ENCODE peak calls at places on chromosomes 2 and 18, in four cellular contexts. N is IMR-90, A is trophoblast cell, W is neuronal stem cell. R is an unnamed sample.

GRCh38 chr2:204487447-204488229 is 57.6 kb upstream of the PARD3B start:
- DNase-seq in W (no peak), N (peak; percentile 93), A (no peak), R (no peak)

GRCh38 chr2:5076599-5076998 is 615.6 kb upstream of the SOX11 start:
- DNase-seq in W (no peak), A (no peak), N (no peak), R (peak; percentile 56)

GRCh38 chr2:216936954-216937357 is 77.1 kb upstream of the TNP1 start:
- DNase-seq in A (no peak), W (no peak), N (no peak), R (no peak)

GRCh38 chr18:22164337-22165048 is 4.9 kb upstream of the GATA6 start:
- DNase-seq in W (no peak), N (no peak), A (no peak), R (no peak)

GRCh38 chr2:41942278-41942677 is 105.5 kb upstream of the PKDCC start:
- DNase-seq in A (no peak), N (no peak), W (no peak), R (no peak)

GRCh38 chr2:230925879-230926765 is 1.1 kb upstream of the GPR55 start:
- DNase-seq in A (no peak), W (no peak), N (no peak), R (peak; percentile 46)

GRCh38 chr2:167430447-167430846 is 542.2 kb downstream of the XIRP2 start:
- DNase-seq in A (no peak), W (no peak), N (no peak), R (no peak)

GRCh38 chr2:240440251-240440650 is 4.8 kb downstream of the GPC1 start:
- DNase-seq in W (no peak), A (no peak), N (no peak), R (no peak)

GRCh38 chr2:226187601-226188000 is 612.0 kb downstream of the IRS1 start:
- DNase-seq in W (no peak), A (no peak), N (peak; percentile 95), R (no peak)

GRCh38 chr2:240205348-240205747 is 64.9 kb upstream of the OTOS start:
- DNase-seq in N (peak; percentile 77), A (peak; percentile 20), W (no peak), R (peak; percentile 46)

GRCh38 chr2:150097891-150098595 is 389.4 kb downstream of the RND3 start:
- DNase-seq in A (peak; percentile 28), W (no peak), N (peak; percentile 59), R (no peak)

GRCh38 chr2:67259581-67260347 is 137.4 kb upstream of the ETAA1 start:
- DNase-seq in A (peak; percentile 3), W (no peak), N (peak; percentile 94), R (no peak)

GRCh38 chr18:361941-362913 is 94.4 kb upstream of the THOC1 start:
- DNase-seq in W (no peak), N (peak; percentile 81), A (peak; percentile 91), R (peak; percentile 31)

GRCh38 chr2:31386648-31387047 is 27.9 kb downstream of the XDH start:
- DNase-seq in A (no peak), N (no peak), W (peak; percentile 12), R (peak; percentile 55)

GRCh38 chr2:206457188-206457634 is 13.9 kb downstream of the ADAM23 start:
- DNase-seq in A (peak; percentile 17), N (no peak), W (no peak), R (no peak)

GRCh38 chr2:224552771-224553170 is 32.4 kb downstream of the CUL3 start:
- DNase-seq in W (no peak), A (peak; percentile 69), N (no peak), R (no peak)

GRCh38 chr18:23069481-23069880 is 65.8 kb upstream of the CABLES1 start:
- DNase-seq in W (no peak), A (no peak), N (no peak), R (no peak)

GRCh38 chr2:9741110-9741509 is 102.2 kb upstream of the TAF1B start:
- DNase-seq in W (no peak), N (no peak), A (no peak), R (no peak)

GRCh38 chr18:57447154-57447621 is 12.0 kb downstream of the ONECUT2 start:
- DNase-seq in N (peak; percentile 18), W (peak; percentile 85), A (peak; percentile 48), R (peak; percentile 84)

GRCh38 chr2:152571035-152571766 is 146.1 kb downstream of the PRPF40A start:
- DNase-seq in A (no peak), W (no peak), N (peak; percentile 54), R (no peak)

GRCh38 chr2:109736177-109736827 is 57.8 kb upstream of the RGPD5 start:
- DNase-seq in W (peak; percentile 36), N (peak; percentile 65), A (peak; percentile 78), R (peak; percentile 55)

GRCh38 chr2:1020206-1020605 is 69.6 kb downstream of the SNTG2 start:
- DNase-seq in A (no peak), N (no peak), W (no peak), R (no peak)

GRCh38 chr2:224958466-224958857 is 83.8 kb downstream of the DOCK10 start:
- DNase-seq in A (no peak), W (no peak), N (peak; percentile 29), R (no peak)

GRCh38 chr18:34773961-34774754 is 64.1 kb downstream of the DTNA start:
- DNase-seq in N (peak; percentile 64), A (peak; percentile 38), W (no peak), R (no peak)

GRCh38 chr18:36895606-36896005 is 66.7 kb downstream of the KIAA1328 start:
- DNase-seq in W (no peak), N (no peak), A (no peak), R (no peak)

GRCh38 chr18:51133580-51134160 is 63.8 kb downstream of the MEX3C start:
- DNase-seq in N (no peak), A (no peak), W (no peak), R (no peak)

GRCh38 chr2:55425449-55425848 is 5.8 kb upstream of the CCDC88A start:
- DNase-seq in W (no peak), N (peak; percentile 94), A (peak; percentile 42), R (no peak)

GRCh38 chr18:58390399-58390798 is 238.5 kb downstream of the ALPK2 start:
- DNase-seq in N (no peak), A (no peak), W (no peak), R (peak; percentile 4)

GRCh38 chr18:24595556-24595955 is 135.1 kb downstream of the HRH4 start:
- DNase-seq in N (no peak), A (no peak), W (no peak), R (no peak)

GRCh38 chr2:17672583-17673317 is 80.9 kb downstream of the SMC6 start:
- DNase-seq in N (peak; percentile 79), W (no peak), A (no peak), R (no peak)

GRCh38 chr2:36246320-36246990 is 109.1 kb upstream of the CRIM1 start:
- DNase-seq in W (no peak), N (no peak), A (no peak), R (no peak)

GRCh38 chr18:13235326-13235937 is 16.9 kb downstream of the LDLRAD4 start:
- DNase-seq in W (no peak), N (no peak), A (no peak), R (no peak)

GRCh38 chr2:88053301-88053700 is 2.3 kb downstream of the KRCC1 start:
- DNase-seq in A (no peak), N (peak; percentile 20), W (no peak), R (no peak)

GRCh38 chr2:14047491-14047890 is 585.0 kb upstream of the LRATD1 start:
- DNase-seq in W (no peak), N (no peak), A (no peak), R (no peak)

GRCh38 chr2:174614261-174614660 is 16.7 kb upstream of the WIPF1 start:
- DNase-seq in W (no peak), A (peak; percentile 97), N (peak; percentile 81), R (no peak)

GRCh38 chr2:174612960-174613359 is 15.4 kb upstream of the WIPF1 start:
- DNase-seq in N (no peak), A (no peak), W (no peak), R (no peak)

GRCh38 chr2:174611851-174612250 is 14.2 kb upstream of the WIPF1 start:
- DNase-seq in N (no peak), A (no peak), W (no peak), R (no peak)

GRCh38 chr2:174615951-174616436 is 18.4 kb upstream of the WIPF1 start:
- DNase-seq in W (no peak), N (peak; percentile 74), A (no peak), R (no peak)

GRCh38 chr2:174613545-174613944 is 15.9 kb upstream of the WIPF1 start:
- DNase-seq in A (no peak), W (no peak), N (no peak), R (no peak)
- H3K9ac ChIP-seq in A (no peak overlapping the region), W (no peak overlapping the region), N (no peak overlapping the region), R (no peak overlapping the region)

GRCh38 chr2:60278906-60279305 is 274.5 kb downstream of the BCL11A start:
- DNase-seq in W (no peak), N (no peak), A (no peak), R (no peak)

GRCh38 chr2:60281730-60282129 is 271.7 kb downstream of the BCL11A start:
- DNase-seq in W (no peak), N (no peak), A (peak; percentile 83), R (no peak)

GRCh38 chr2:60282886-60283285 is 270.6 kb downstream of the BCL11A start:
- DNase-seq in N (no peak), A (no peak), W (no peak), R (no peak)

GRCh38 chr2:60285476-60286316 is 267.8 kb downstream of the BCL11A start:
- DNase-seq in W (no peak), A (no peak), N (no peak), R (no peak)

DNA sequence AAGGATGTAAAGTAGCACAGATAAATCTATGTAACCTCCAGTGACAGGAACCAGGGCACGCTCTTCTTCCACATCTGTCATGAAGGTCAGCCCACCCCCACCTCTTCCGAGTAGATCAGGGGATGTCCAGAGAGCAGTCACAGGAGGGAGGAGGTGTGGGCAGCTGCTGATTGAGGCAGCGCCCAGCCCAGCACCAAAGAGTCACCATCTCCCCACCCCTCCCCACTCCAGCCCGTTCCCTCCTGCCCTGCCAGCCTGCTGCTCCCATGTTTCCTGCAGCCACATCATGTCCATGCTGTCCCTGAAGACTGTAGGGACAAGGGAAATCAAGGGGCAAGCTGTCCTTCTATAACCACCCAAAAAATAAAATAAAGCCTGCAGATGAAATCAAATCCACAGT is 269.8 kb downstream of the BCL11A start:
- DNase-seq in N (no peak), A (no peak), W (no peak), R (no peak)
- H3K18ac ChIP-seq in N (no peak overlapping the region), A (no peak overlapping the region), W (no peak overlapping the region), R (no peak overlapping the region)

GRCh38 chr2:47083485-47083884 is 71.6 kb downstream of the STPG4 start:
- DNase-seq in N (no peak), W (no peak), A (no peak), R (no peak)
- H3K9ac ChIP-seq in N (no peak overlapping the region), W (no peak overlapping the region), A (no peak overlapping the region), R (no peak overlapping the region)

GRCh38 chr2:202249521-202249850 is 11.1 kb upstream of the SUMO1 start:
- DNase-seq in W (no peak), N (peak; percentile 22), A (peak; percentile 60), R (no peak)
- H3K18ac ChIP-seq in W (no peak overlapping the region), N (no peak overlapping the region), A (no peak overlapping the region), R (peak overlapping the region; percentile 82)

GRCh38 chr2:100246163-100247145 is 75.8 kb downstream of the LONRF2 start:
- DNase-seq in W (no peak), N (no peak), A (peak; percentile 59), R (no peak)
- H3K9ac ChIP-seq in W (no peak overlapping the region), N (no peak overlapping the region), A (no peak overlapping the region), R (no peak overlapping the region)

R was measured in H9.